ENCODE peak calls at places on chromosomes 11 and 22, in ten cellular contexts. One of them, this sample, is unnamed.

GRCh38 chr11:68579455-68579854 is 104.9 kb upstream of the GAL start:
- DNase-seq in MM.1S: no peak
- DNase-seq in GM06990: no peak
- DNase-seq in choroid plexus epithelial cell: no peak
- DNase-seq in AG09309: no peak
- DNase-seq in A549: no peak
- DNase-seq in adrenal gland: no peak
- DNase-seq in esophagus muscularis mucosa: no peak
- DNase-seq in SK-N-SH: no peak
- DNase-seq in right atrium auricular region: no peak
- DNase-seq in this sample: no peak

GRCh38 chr11:76588455-76589325 is 81.9 kb downstream of the LRRC32 start:
- DNase-seq in MM.1S: peak; percentile 47
- DNase-seq in GM06990: peak; percentile 38
- DNase-seq in choroid plexus epithelial cell: peak; percentile 53
- DNase-seq in AG09309: no peak
- DNase-seq in A549: no peak
- DNase-seq in adrenal gland: peak; percentile 57
- DNase-seq in esophagus muscularis mucosa: peak; percentile 92
- DNase-seq in SK-N-SH: peak; percentile 10
- DNase-seq in right atrium auricular region: peak; percentile 85
- DNase-seq in this sample: no peak

GRCh38 chr11:65416341-65417185 is 6.0 kb upstream of the NEAT1 start:
- DNase-seq in MM.1S: peak; percentile 84
- DNase-seq in GM06990: peak; percentile 87
- DNase-seq in choroid plexus epithelial cell: peak; percentile 86
- DNase-seq in AG09309: peak; percentile 35
- DNase-seq in A549: peak; percentile 84
- DNase-seq in adrenal gland: peak; percentile 92
- DNase-seq in esophagus muscularis mucosa: peak; percentile 97
- DNase-seq in SK-N-SH: peak; percentile 95
- DNase-seq in right atrium auricular region: peak; percentile 95
- DNase-seq in this sample: peak; percentile 90

GRCh38 chr11:107116358-107116757 is 98.1 kb upstream of the GUCY1A2 start:
- DNase-seq in MM.1S: no peak
- DNase-seq in GM06990: no peak
- DNase-seq in choroid plexus epithelial cell: peak; percentile 58
- DNase-seq in AG09309: no peak
- DNase-seq in A549: no peak
- DNase-seq in adrenal gland: no peak
- DNase-seq in esophagus muscularis mucosa: no peak
- DNase-seq in SK-N-SH: no peak
- DNase-seq in right atrium auricular region: no peak
- DNase-seq in this sample: no peak

GRCh38 chr22:22897036-22897435 is 9.4 kb downstream of the IGLL5 start:
- DNase-seq in MM.1S: peak; percentile 56
- DNase-seq in GM06990: no peak
- DNase-seq in choroid plexus epithelial cell: no peak
- DNase-seq in AG09309: no peak
- DNase-seq in A549: no peak
- DNase-seq in adrenal gland: no peak
- DNase-seq in esophagus muscularis mucosa: no peak
- DNase-seq in SK-N-SH: no peak
- DNase-seq in right atrium auricular region: no peak
- DNase-seq in this sample: no peak

GRCh38 chr22:50078761-50079160 is 6.5 kb downstream of the MLC1 start:
- DNase-seq in MM.1S: no peak
- DNase-seq in GM06990: no peak
- DNase-seq in choroid plexus epithelial cell: no peak
- DNase-seq in AG09309: no peak
- DNase-seq in A549: no peak
- DNase-seq in adrenal gland: no peak
- DNase-seq in esophagus muscularis mucosa: no peak
- DNase-seq in SK-N-SH: peak; percentile 21
- DNase-seq in right atrium auricular region: no peak
- DNase-seq in this sample: peak; percentile 55

GRCh38 chr11:83583953-83584352 is 297.8 kb upstream of the CCDC90B start:
- DNase-seq in MM.1S: no peak
- DNase-seq in GM06990: peak; percentile 64
- DNase-seq in choroid plexus epithelial cell: peak; percentile 10
- DNase-seq in AG09309: peak; percentile 42
- DNase-seq in A549: no peak
- DNase-seq in adrenal gland: no peak
- DNase-seq in esophagus muscularis mucosa: no peak
- DNase-seq in SK-N-SH: no peak
- DNase-seq in right atrium auricular region: no peak
- DNase-seq in this sample: no peak

GRCh38 chr11:111419641-111420327 is 40.7 kb upstream of the POU2AF1 start:
- DNase-seq in MM.1S: no peak
- DNase-seq in GM06990: no peak
- DNase-seq in choroid plexus epithelial cell: no peak
- DNase-seq in AG09309: no peak
- DNase-seq in A549: no peak
- DNase-seq in adrenal gland: no peak
- DNase-seq in esophagus muscularis mucosa: no peak
- DNase-seq in SK-N-SH: no peak
- DNase-seq in right atrium auricular region: no peak
- DNase-seq in this sample: no peak

GRCh38 chr11:60840711-60841430 is 1.0 kb upstream of the CCDC86 start:
- DNase-seq in MM.1S: peak; percentile 78
- DNase-seq in GM06990: no peak
- DNase-seq in choroid plexus epithelial cell: peak; percentile 94
- DNase-seq in AG09309: peak; percentile 82
- DNase-seq in A549: no peak
- DNase-seq in adrenal gland: peak; percentile 25
- DNase-seq in esophagus muscularis mucosa: no peak
- DNase-seq in SK-N-SH: no peak
- DNase-seq in right atrium auricular region: no peak
- DNase-seq in this sample: no peak

GRCh38 chr22:38467438-38467903 is 425 bp upstream of the KDELR3 start:
- DNase-seq in MM.1S: no peak
- DNase-seq in GM06990: no peak
- DNase-seq in choroid plexus epithelial cell: no peak
- DNase-seq in AG09309: no peak
- DNase-seq in A549: no peak
- DNase-seq in adrenal gland: no peak
- DNase-seq in esophagus muscularis mucosa: no peak
- DNase-seq in SK-N-SH: no peak
- DNase-seq in right atrium auricular region: no peak
- DNase-seq in this sample: no peak

GRCh38 chr22:49638788-49639187 is 188.9 kb downstream of the BRD1 start:
- DNase-seq in MM.1S: no peak
- DNase-seq in GM06990: no peak
- DNase-seq in choroid plexus epithelial cell: no peak
- DNase-seq in AG09309: no peak
- DNase-seq in A549: no peak
- DNase-seq in adrenal gland: peak; percentile 71
- DNase-seq in esophagus muscularis mucosa: no peak
- DNase-seq in SK-N-SH: no peak
- DNase-seq in right atrium auricular region: no peak
- DNase-seq in this sample: no peak

GRCh38 chr11:61489833-61490585 is 18.5 kb upstream of the LRRC10B start:
- DNase-seq in MM.1S: no peak
- DNase-seq in GM06990: no peak
- DNase-seq in choroid plexus epithelial cell: no peak
- DNase-seq in AG09309: no peak
- DNase-seq in A549: no peak
- DNase-seq in adrenal gland: no peak
- DNase-seq in esophagus muscularis mucosa: no peak
- DNase-seq in SK-N-SH: peak; percentile 80
- DNase-seq in right atrium auricular region: no peak
- DNase-seq in this sample: peak; percentile 57

GRCh38 chr11:69380451-69380901 is 86.5 kb downstream of the MYEOV start:
- DNase-seq in MM.1S: no peak
- DNase-seq in GM06990: no peak
- DNase-seq in choroid plexus epithelial cell: no peak
- DNase-seq in AG09309: no peak
- DNase-seq in A549: no peak
- DNase-seq in adrenal gland: no peak
- DNase-seq in esophagus muscularis mucosa: no peak
- DNase-seq in SK-N-SH: peak; percentile 80
- DNase-seq in right atrium auricular region: no peak
- DNase-seq in this sample: no peak

GRCh38 chr11:4105916-4106315 is 11.3 kb downstream of the RRM1 start:
- DNase-seq in MM.1S: no peak
- DNase-seq in GM06990: no peak
- DNase-seq in choroid plexus epithelial cell: no peak
- DNase-seq in AG09309: no peak
- DNase-seq in A549: no peak
- DNase-seq in adrenal gland: no peak
- DNase-seq in esophagus muscularis mucosa: no peak
- DNase-seq in SK-N-SH: no peak
- DNase-seq in right atrium auricular region: no peak
- DNase-seq in this sample: no peak

GRCh38 chr22:20569059-20570058 is 61.9 kb downstream of the MED15 start:
- DNase-seq in MM.1S: no peak
- DNase-seq in GM06990: peak; percentile 63
- DNase-seq in choroid plexus epithelial cell: peak; percentile 99
- DNase-seq in AG09309: peak; percentile 94
- DNase-seq in A549: peak; percentile 75
- DNase-seq in adrenal gland: peak; percentile 89
- DNase-seq in esophagus muscularis mucosa: peak; percentile 96
- DNase-seq in SK-N-SH: no peak
- DNase-seq in right atrium auricular region: peak; percentile 84
- DNase-seq in this sample: no peak

GRCh38 chr11:108221981-108222685 is at the start of gene NPAT:
- DNase-seq in MM.1S: no peak
- DNase-seq in GM06990: no peak
- DNase-seq in choroid plexus epithelial cell: no peak
- DNase-seq in AG09309: no peak
- DNase-seq in A549: no peak
- DNase-seq in adrenal gland: no peak
- DNase-seq in esophagus muscularis mucosa: no peak
- DNase-seq in SK-N-SH: no peak
- DNase-seq in right atrium auricular region: no peak
- DNase-seq in this sample: no peak

DNA sequence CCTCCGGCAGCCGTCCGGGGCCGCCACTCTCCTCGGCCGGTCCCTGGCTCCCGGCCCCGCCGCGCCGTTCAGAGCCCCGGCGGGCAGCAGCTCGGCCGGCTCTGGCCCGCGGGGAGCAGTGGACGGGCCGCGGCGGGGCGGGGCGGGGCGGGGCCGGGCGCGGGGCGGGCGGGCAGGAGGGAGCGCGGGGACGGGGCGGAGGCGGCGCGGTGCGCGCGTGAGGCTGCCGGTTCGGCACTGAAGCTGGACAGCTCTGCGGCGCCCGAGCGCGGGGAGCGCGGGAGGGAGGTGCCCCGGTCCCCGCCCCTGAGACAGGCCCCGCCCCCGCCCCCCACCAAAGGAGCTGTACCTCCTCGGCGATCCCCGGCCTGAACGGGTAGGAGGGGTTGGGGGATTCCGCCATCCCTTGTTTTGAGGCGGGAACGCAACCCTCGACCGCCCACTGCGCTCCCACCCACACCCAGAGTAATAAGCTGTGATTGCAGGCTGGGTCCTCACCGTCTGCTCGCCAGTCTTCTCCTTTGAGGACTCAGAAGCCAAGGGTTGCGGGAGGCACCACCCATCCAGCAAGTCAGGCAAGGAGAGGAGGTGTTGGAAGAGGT is at the start of gene DRD2:
- DNase-seq in MM.1S: no peak
- DNase-seq in GM06990: no peak
- DNase-seq in choroid plexus epithelial cell: peak; percentile 21
- DNase-seq in AG09309: no peak
- DNase-seq in A549: no peak
- DNase-seq in adrenal gland: no peak
- DNase-seq in esophagus muscularis mucosa: no peak
- DNase-seq in SK-N-SH: peak; percentile 86
- DNase-seq in right atrium auricular region: no peak
- DNase-seq in this sample: peak; percentile 69
- H3K4me3 ChIP-seq in MM.1S: peak within 1 kb of the TSS; percentile 52
- H3K4me3 ChIP-seq in GM06990: no peak within 1 kb of the TSS
- H3K4me3 ChIP-seq in choroid plexus epithelial cell: no peak within 1 kb of the TSS
- H3K4me3 ChIP-seq in AG09309: no peak within 1 kb of the TSS
- H3K4me3 ChIP-seq in A549: peak within 1 kb of the TSS; percentile 33
- H3K4me3 ChIP-seq in adrenal gland: no peak within 1 kb of the TSS
- H3K4me3 ChIP-seq in esophagus muscularis mucosa: peak within 1 kb of the TSS; percentile 17
- H3K4me3 ChIP-seq in SK-N-SH: peak within 1 kb of the TSS; percentile 50
- H3K4me3 ChIP-seq in right atrium auricular region: peak within 1 kb of the TSS; percentile 25
- H3K4me3 ChIP-seq in this sample: peak within 1 kb of the TSS; percentile 80

DNA sequence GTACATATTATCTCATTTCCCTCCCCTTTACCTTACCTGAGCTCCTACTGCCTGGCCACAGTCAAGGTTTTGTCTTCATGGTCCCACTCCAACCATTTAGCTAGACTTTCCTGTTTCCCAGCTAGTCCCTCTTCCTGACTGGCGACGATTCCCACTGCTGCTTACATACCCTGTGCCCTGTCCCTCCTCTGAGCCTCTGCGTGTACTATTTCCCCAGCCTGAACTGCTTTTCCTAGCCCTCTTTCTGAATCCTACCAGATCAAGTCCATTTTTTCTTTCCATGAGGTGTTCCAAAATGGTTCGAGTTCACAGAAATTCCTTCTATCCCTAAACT is 23.4 kb downstream of the MRPL16 start:
- DNase-seq in MM.1S: no peak
- DNase-seq in GM06990: no peak
- DNase-seq in choroid plexus epithelial cell: no peak
- DNase-seq in AG09309: no peak
- DNase-seq in A549: no peak
- DNase-seq in adrenal gland: no peak
- DNase-seq in esophagus muscularis mucosa: no peak
- DNase-seq in SK-N-SH: no peak
- DNase-seq in right atrium auricular region: no peak
- DNase-seq in this sample: no peak
- H3K4me3 ChIP-seq in MM.1S: no peak overlapping the region
- H3K4me3 ChIP-seq in GM06990: no peak overlapping the region
- H3K4me3 ChIP-seq in choroid plexus epithelial cell: no peak overlapping the region
- H3K4me3 ChIP-seq in AG09309: no peak overlapping the region
- H3K4me3 ChIP-seq in A549: no peak overlapping the region
- H3K4me3 ChIP-seq in adrenal gland: no peak overlapping the region
- H3K4me3 ChIP-seq in esophagus muscularis mucosa: no peak overlapping the region
- H3K4me3 ChIP-seq in SK-N-SH: no peak overlapping the region
- H3K4me3 ChIP-seq in right atrium auricular region: no peak overlapping the region
- H3K4me3 ChIP-seq in this sample: no peak overlapping the region

DNA sequence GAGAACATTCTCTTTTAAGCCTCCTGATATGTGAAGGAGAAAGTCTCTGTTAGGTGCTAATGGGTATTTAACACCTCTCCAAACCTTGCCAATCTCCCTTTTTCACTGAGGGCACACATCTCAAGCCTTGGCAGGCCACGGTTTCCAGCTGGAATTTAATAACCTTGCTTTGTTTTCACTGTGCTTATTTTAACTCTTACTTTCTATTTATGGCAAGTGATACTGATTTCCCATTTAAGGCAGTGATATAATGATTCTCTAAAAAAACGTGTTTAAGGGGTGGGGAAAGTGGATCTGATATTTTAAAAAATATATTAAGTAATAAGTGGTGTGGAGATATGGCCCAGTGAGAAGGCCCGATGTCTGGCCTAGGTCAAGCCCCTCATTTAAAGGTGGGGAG is 1.1 kb upstream of the RASD2 start:
- DNase-seq in MM.1S: no peak
- DNase-seq in GM06990: no peak
- DNase-seq in choroid plexus epithelial cell: no peak
- DNase-seq in AG09309: no peak
- DNase-seq in A549: no peak
- DNase-seq in adrenal gland: no peak
- DNase-seq in esophagus muscularis mucosa: no peak
- DNase-seq in SK-N-SH: no peak
- DNase-seq in right atrium auricular region: no peak
- DNase-seq in this sample: no peak
- H3K4me3 ChIP-seq in MM.1S: peak overlapping the region; percentile 68
- H3K4me3 ChIP-seq in GM06990: no peak overlapping the region
- H3K4me3 ChIP-seq in choroid plexus epithelial cell: no peak overlapping the region
- H3K4me3 ChIP-seq in AG09309: no peak overlapping the region
- H3K4me3 ChIP-seq in A549: peak overlapping the region; percentile 65
- H3K4me3 ChIP-seq in adrenal gland: no peak overlapping the region
- H3K4me3 ChIP-seq in esophagus muscularis mucosa: peak overlapping the region; percentile 77
- H3K4me3 ChIP-seq in SK-N-SH: no peak overlapping the region
- H3K4me3 ChIP-seq in right atrium auricular region: peak overlapping the region; percentile 58
- H3K4me3 ChIP-seq in this sample: peak overlapping the region; percentile 47

GRCh38 chr22:40199852-40200251 is 22.1 kb downstream of the TNRC6B start:
- DNase-seq in MM.1S: no peak
- DNase-seq in GM06990: no peak
- DNase-seq in choroid plexus epithelial cell: no peak
- DNase-seq in AG09309: no peak
- DNase-seq in A549: no peak
- DNase-seq in adrenal gland: no peak
- DNase-seq in esophagus muscularis mucosa: no peak
- DNase-seq in SK-N-SH: no peak
- DNase-seq in right atrium auricular region: no peak
- DNase-seq in this sample: no peak
- H3K4me3 ChIP-seq in MM.1S: no peak overlapping the region
- H3K4me3 ChIP-seq in GM06990: no peak overlapping the region
- H3K4me3 ChIP-seq in choroid plexus epithelial cell: no peak overlapping the region
- H3K4me3 ChIP-seq in AG09309: no peak overlapping the region
- H3K4me3 ChIP-seq in A549: no peak overlapping the region
- H3K4me3 ChIP-seq in adrenal gland: no peak overlapping the region
- H3K4me3 ChIP-seq in esophagus muscularis mucosa: no peak overlapping the region
- H3K4me3 ChIP-seq in SK-N-SH: no peak overlapping the region
- H3K4me3 ChIP-seq in right atrium auricular region: no peak overlapping the region
- H3K4me3 ChIP-seq in this sample: no peak overlapping the region